ENCODE peak calls at places on chromosomes 3 and 15, in nine cellular contexts. J is DMS153; S is stimulated activated naive CD8-positive, alpha-beta T cell treated with anti-CD3 and anti-CD28 coated beads, Interleukin-15, Interleukin-2, amounts not matched to agents 100 U/mL and 50 U/mL, for 24 hours; L is bronchial epithelial cell; W is AG20443; A is pancreas; T is kidney tubule cell; H is HT-29; R is substantia nigra. O is an unnamed sample.

GRCh38 chr3:57783186-57784088 is 27.3 kb downstream of the SLMAP start:
- DNase-seq in J (no peak), S (no peak), L (no peak), W (no peak), A (peak), T (no peak), H (no peak), R (no peak), O (no peak)

GRCh38 chr3:187767266-187768032 is 22.2 kb upstream of the BCL6 start:
- DNase-seq in J (no peak), S (no peak), L (peak), W (peak), A (no peak), T (peak), H (no peak), R (no peak), O (no peak)

GRCh38 chr3:178291971-178292370 is 244.3 kb upstream of the KCNMB2 start:
- DNase-seq in J (no peak), S (no peak), L (no peak), W (peak), A (no peak), T (no peak), H (no peak), R (no peak), O (no peak)

GRCh38 chr3:125186261-125186770 is 26.2 kb downstream of the SLC12A8 start:
- DNase-seq in J (no peak), S (no peak), L (no peak), W (peak), A (no peak), T (no peak), H (no peak), R (no peak), O (no peak)

GRCh38 chr15:81227716-81228115 is 31.0 kb downstream of the IL16 start:
- DNase-seq in J (no peak), S (no peak), L (peak), W (no peak), A (no peak), T (no peak), H (no peak), R (no peak), O (no peak)

GRCh38 chr15:74815961-74816360 is 3.3 kb downstream of the LMAN1L start:
- DNase-seq in J (no peak), S (no peak), L (no peak), W (no peak), A (no peak), T (no peak), H (no peak), R (peak), O (no peak)

GRCh38 chr3:5144316-5144994 is 22.4 kb downstream of the ARL8B start:
- DNase-seq in J (peak), S (no peak), L (peak), W (no peak), A (no peak), T (no peak), H (peak), R (no peak), O (no peak)

GRCh38 chr3:107344722-107345121 is 32.5 kb upstream of the CCDC54 start:
- DNase-seq in J (no peak), S (no peak), L (peak), W (peak), A (no peak), T (peak), H (no peak), R (no peak), O (no peak)

GRCh38 chr3:77887611-77888010 is 847.7 kb downstream of the ROBO2 start:
- DNase-seq in J (no peak), S (no peak), L (no peak), W (no peak), A (no peak), T (no peak), H (no peak), R (no peak), O (no peak)

GRCh38 chr15:68430471-68431036 is 1.4 kb downstream of the ITGA11 start:
- DNase-seq in J (no peak), S (no peak), L (no peak), W (no peak), A (no peak), T (no peak), H (no peak), R (no peak), O (no peak)

GRCh38 chr3:67361323-67361722 is 293.1 kb downstream of the SUCLG2 start:
- DNase-seq in J (no peak), S (no peak), L (no peak), W (no peak), A (no peak), T (no peak), H (no peak), R (no peak), O (no peak)

GRCh38 chr3:175672119-175672689 is 813.1 kb downstream of the NAALADL2 start:
- DNase-seq in J (no peak), S (no peak), L (no peak), W (peak), A (no peak), T (peak), H (no peak), R (no peak), O (no peak)

GRCh38 chr3:15601046-15601398 is 347 bp downstream of the HACL1 start:
- DNase-seq in J (no peak), S (no peak), L (peak), W (no peak), A (no peak), T (no peak), H (no peak), R (no peak), O (no peak)

GRCh38 chr3:123449092-123449985 is 449 bp upstream of the ADCY5 start:
- DNase-seq in J (no peak), S (peak), L (no peak), W (peak), A (peak), T (peak), H (no peak), R (peak), O (no peak)

GRCh38 chr3:157128771-157129671 is 30.9 kb downstream of the CCNL1 start:
- DNase-seq in J (no peak), S (peak), L (peak), W (peak), A (no peak), T (peak), H (peak), R (no peak), O (no peak)

GRCh38 chr15:41977757-41978369 is 5.5 kb upstream of the EHD4 start:
- DNase-seq in J (no peak), S (no peak), L (no peak), W (no peak), A (no peak), T (no peak), H (no peak), R (no peak), O (no peak)

GRCh38 chr3:157700405-157700804 is 197.2 kb upstream of the VEPH1 start:
- DNase-seq in J (no peak), S (no peak), L (no peak), W (no peak), A (no peak), T (no peak), H (peak), R (no peak), O (no peak)

GRCh38 chr3:178258121-178258520 is 278.1 kb upstream of the KCNMB2 start:
- DNase-seq in J (no peak), S (no peak), L (no peak), W (no peak), A (no peak), T (no peak), H (no peak), R (no peak), O (no peak)